ENCODE peak calls at places on chromosomes 11 and 22, in seven cellular contexts. E is A549, Q is lower leg skin, X is uterus, G is H1, Z is ovary, D is prostate gland. J is an unnamed sample.

GRCh38 chr11:15327786-15328231 is 213.1 kb downstream of the INSC start:
- DNase-seq in E (peak), Q (no peak), D (peak), G (peak), X (peak), Z (peak), J (no peak)

GRCh38 chr11:32430586-32431357 is 4.6 kb downstream of the WT1 start:
- DNase-seq in G (no peak), D (no peak), Q (no peak), X (peak), Z (peak), E (no peak), J (no peak)

GRCh38 chr11:10451399-10452116 is 3.5 kb upstream of the AMPD3 start:
- DNase-seq in D (no peak), E (no peak), Q (no peak), X (no peak), Z (no peak), G (no peak), J (no peak)

GRCh38 chr11:36456136-36456535 is 53.9 kb downstream of the TRAF6 start:
- DNase-seq in Q (no peak), E (no peak), D (no peak), X (no peak), Z (no peak), G (no peak), J (no peak)

GRCh38 chr11:132874638-132875037 is 657.7 kb downstream of the OPCML start:
- DNase-seq in X (no peak), E (peak), Q (no peak), Z (no peak), D (no peak), G (no peak), J (no peak)

GRCh38 chr11:13772223-13773046 is 104.0 kb downstream of the FAR1 start:
- DNase-seq in X (no peak), D (peak), G (peak), Z (no peak), E (peak), Q (no peak), J (peak)

GRCh38 chr22:35961480-35961902 is 67.1 kb downstream of the RBFOX2 start:
- DNase-seq in Z (peak), Q (no peak), D (no peak), G (peak), X (peak), E (peak), J (peak)

GRCh38 chr22:20111045-20111688 is 4.7 kb upstream of the RANBP1 start:
- DNase-seq in X (no peak), Q (no peak), Z (no peak), G (no peak), E (peak), D (no peak), J (no peak)

GRCh38 chr11:132318421-132319157 is 948.2 kb downstream of the NTM start:
- DNase-seq in G (no peak), E (no peak), Q (no peak), D (no peak), X (no peak), Z (no peak), J (no peak)

GRCh38 chr11:79054636-79055035 is 386.2 kb downstream of the TENM4 start:
- DNase-seq in G (no peak), X (no peak), Z (no peak), Q (no peak), E (no peak), D (no peak), J (peak)

GRCh38 chr11:13465909-13466371 is 2.9 kb upstream of the BTBD10 start:
- DNase-seq in E (peak), Z (no peak), Q (no peak), X (no peak), D (no peak), G (no peak), J (no peak)

GRCh38 chr11:15229069-15229468 is 114.3 kb downstream of the INSC start:
- DNase-seq in Q (no peak), Z (no peak), X (no peak), G (no peak), D (no peak), E (no peak), J (no peak)

GRCh38 chr11:22734628-22735345 is 68.4 kb downstream of the GAS2 start:
- DNase-seq in Q (no peak), D (no peak), Z (no peak), X (no peak), G (no peak), E (no peak), J (no peak)

GRCh38 chr22:48697694-48698276 is 1129.9 kb downstream of the BRD1 start:
- DNase-seq in E (no peak), G (no peak), Z (no peak), Q (no peak), X (no peak), D (no peak), J (no peak)

GRCh38 chr11:24592342-24592741 is 95.5 kb downstream of the LUZP2 start:
- DNase-seq in Q (no peak), Z (no peak), D (no peak), G (no peak), X (no peak), E (no peak), J (no peak)

GRCh38 chr22:49691256-49691655 is 136.4 kb downstream of the BRD1 start:
- DNase-seq in E (no peak), X (no peak), G (no peak), D (no peak), Z (no peak), Q (no peak), J (no peak)

GRCh38 chr11:112579282-112579681 is 318.6 kb upstream of the PLET1 start:
- DNase-seq in Q (no peak), E (no peak), G (no peak), X (no peak), D (no peak), Z (no peak), J (no peak)

GRCh38 chr11:126007263-126007662 is 55.4 kb downstream of the CDON start:
- DNase-seq in Z (no peak), X (peak), G (no peak), E (peak), Q (no peak), D (peak), J (peak)

GRCh38 chr11:37623778-37624177 is 1025.7 kb upstream of the RAG2 start:
- DNase-seq in Z (no peak), G (no peak), E (no peak), X (no peak), D (no peak), Q (no peak), J (no peak)

GRCh38 chr11:14587203-14587602 is 56.4 kb upstream of the PDE3B start:
- DNase-seq in X (no peak), G (no peak), Q (no peak), D (no peak), E (no peak), Z (no peak), J (no peak)

GRCh38 chr11:30328676-30329075 is 5.8 kb downstream of the ARL14EP start:
- DNase-seq in E (no peak), D (no peak), Z (no peak), G (no peak), Q (no peak), X (no peak), J (no peak)

GRCh38 chr22:34105461-34106062 is 185.3 kb upstream of the LARGE1 start:
- DNase-seq in Z (peak), X (peak), E (peak), Q (no peak), D (peak), G (peak), J (peak)

GRCh38 chr22:49776891-49777290 is 50.8 kb downstream of the BRD1 start:
- DNase-seq in Q (no peak), D (no peak), X (no peak), Z (no peak), G (no peak), E (no peak), J (no peak)

GRCh38 chr11:63979426-63979825 is 5.0 kb downstream of the COX8A start:
- DNase-seq in E (no peak), D (no peak), X (no peak), G (no peak), Z (no peak), Q (no peak), J (no peak)

GRCh38 chr11:63970902-63971301 is 3.5 kb upstream of the COX8A start:
- DNase-seq in G (no peak), Q (no peak), Z (no peak), E (no peak), D (no peak), X (no peak), J (no peak)

GRCh38 chr11:63978551-63979235 is 4.3 kb downstream of the COX8A start:
- DNase-seq in Q (no peak), D (peak), G (no peak), E (no peak), X (no peak), Z (no peak), J (no peak)

GRCh38 chr11:63974259-63975143 is at the start of gene COX8A:
- DNase-seq in D (peak), E (peak), G (peak), X (peak), Q (peak), Z (peak), J (peak)
- TF ChIP-seq POLR2A in D (peak), E (peak), G (peak), X (peak), Q (no peak), Z (peak), J (peak)

DNA sequence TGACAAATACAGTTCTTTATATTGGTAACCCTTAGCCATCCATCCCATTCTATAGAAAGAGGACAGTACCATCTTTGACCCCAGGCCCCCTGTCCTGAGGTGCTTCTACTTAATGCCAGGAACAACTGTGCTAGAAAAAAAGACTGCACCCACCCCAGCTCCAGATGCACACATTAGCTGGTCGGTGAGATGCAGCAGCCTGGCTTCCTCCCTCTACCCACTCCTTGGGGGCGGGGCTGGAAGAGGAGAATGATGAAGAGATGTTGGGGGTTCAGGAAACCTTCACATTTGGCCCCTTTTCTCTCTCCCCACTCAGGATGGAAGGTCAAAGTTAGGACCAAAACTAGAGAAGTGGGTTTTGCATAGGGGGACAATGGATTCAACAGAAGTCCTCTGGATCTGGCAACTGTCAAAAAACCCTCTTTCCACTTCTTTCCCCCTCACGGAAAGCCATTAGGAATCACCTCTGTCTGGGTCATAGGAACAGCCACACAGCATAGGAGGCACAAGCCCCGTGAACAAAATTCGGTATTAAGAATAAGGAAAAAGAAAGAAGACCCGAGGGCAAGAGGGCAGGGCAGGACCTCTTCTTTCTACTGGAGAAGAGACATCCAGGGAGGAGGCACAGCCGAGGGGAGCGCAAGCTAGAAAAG is 755 bp downstream of the NRIP3 start:
- DNase-seq in Z (no peak), Q (no peak), D (no peak), X (no peak), G (no peak), E (no peak), J (no peak)
- TF ChIP-seq POLR2A in Z (no peak), Q (no peak), D (no peak), X (no peak), G (no peak), E (no peak), J (no peak)

GRCh38 chr11:8867856-8868705 is 42.9 kb upstream of the AKIP1 start:
- DNase-seq in Q (no peak), D (no peak), X (no peak), Z (no peak), E (no peak), G (no peak), J (no peak)

GRCh38 chr11:8870461-8871282 is 40.3 kb upstream of the AKIP1 start:
- DNase-seq in G (peak), X (peak), Q (peak), E (peak), Z (peak), D (peak), J (peak)

GRCh38 chr11:8873966-8874365 is 37.0 kb upstream of the AKIP1 start:
- DNase-seq in G (no peak), D (no peak), Z (no peak), X (no peak), Q (no peak), E (no peak), J (no peak)

GRCh38 chr11:8872017-8872416 is 39.0 kb upstream of the AKIP1 start:
- DNase-seq in Z (peak), D (no peak), E (no peak), G (no peak), Q (no peak), X (no peak), J (no peak)

GRCh38 chr11:8871283-8871775 is 39.7 kb upstream of the AKIP1 start:
- DNase-seq in Z (peak), X (peak), D (peak), E (peak), Q (peak), G (no peak), J (peak)
- TF ChIP-seq POLR2A in Z (no peak), X (peak), D (no peak), E (no peak), Q (no peak), G (no peak), J (peak)

DNA sequence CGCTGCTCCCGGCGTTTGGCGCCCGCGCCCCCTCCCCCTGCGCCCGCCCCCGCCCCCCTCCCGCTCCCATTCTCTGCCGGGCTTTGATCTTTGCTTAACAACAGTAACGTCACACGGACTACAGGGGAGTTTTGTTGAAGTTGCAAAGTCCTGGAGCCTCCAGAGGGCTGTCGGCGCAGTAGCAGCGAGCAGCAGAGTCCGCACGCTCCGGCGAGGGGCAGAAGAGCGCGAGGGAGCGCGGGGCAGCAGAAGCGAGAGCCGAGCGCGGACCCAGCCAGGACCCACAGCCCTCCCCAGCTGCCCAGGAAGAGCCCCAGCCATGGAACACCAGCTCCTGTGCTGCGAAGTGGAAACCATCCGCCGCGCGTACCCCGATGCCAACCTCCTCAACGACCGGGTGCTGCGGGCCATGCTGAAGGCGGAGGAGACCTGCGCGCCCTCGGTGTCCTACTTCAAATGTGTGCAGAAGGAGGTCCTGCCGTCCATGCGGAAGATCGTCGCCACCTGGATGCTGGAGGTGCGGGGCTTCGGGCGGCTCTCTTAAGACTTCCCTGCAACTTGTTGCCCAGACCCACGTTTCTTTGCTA is at the start of gene CCND1:
- DNase-seq in Q (peak), D (peak), Z (no peak), G (no peak), E (peak), X (peak), J (peak)
- TF ChIP-seq POLR2A in Q (no peak), D (peak), Z (no peak), G (no peak), E (peak), X (peak), J (peak)

GRCh38 chr11:57597461-57597892 is at the start of gene SERPING1:
- DNase-seq in Z (peak), X (peak), Q (peak), D (peak), G (no peak), E (no peak), J (no peak)
- TF ChIP-seq POLR2A in Z (peak), X (no peak), Q (no peak), D (no peak), G (no peak), E (no peak), J (no peak)

GRCh38 chr11:7986768-7987559 is at the start of gene EIF3F:
- DNase-seq in E (peak), G (peak), Q (peak), Z (peak), X (peak), D (peak), J (peak)
- TF ChIP-seq POLR2A in E (peak), G (peak), Q (no peak), Z (no peak), X (no peak), D (peak), J (no peak)

J was measured in H54.